ENCODE peak calls at places on chromosomes 7 and 10, in ten cellular contexts. G, A, L, D, P, V, X, Y, T and C are unnamed samples.

GRCh38 chr10:132388901-132389630 is 7.9 kb upstream of the PWWP2B start:
- DNase-seq in G (no peak), A (peak; percentile 90), L (peak; percentile 88), D (no peak), P (no peak), V (peak; percentile 80), X (no peak), Y (peak; percentile 88), T (peak; percentile 48), C (no peak)

GRCh38 chr10:119812684-119813083 is 60.0 kb downstream of the MCMBP start:
- DNase-seq in G (no peak), A (no peak), L (no peak), D (no peak), P (no peak), V (no peak), X (no peak), Y (no peak), T (no peak), C (no peak)

GRCh38 chr10:36638461-36638860 is 486.9 kb upstream of the ANKRD30A start:
- DNase-seq in G (peak; percentile 10), A (no peak), L (no peak), D (no peak), P (no peak), V (no peak), X (no peak), Y (no peak), T (no peak), C (no peak)

GRCh38 chr7:114156178-114156577 is 237.4 kb upstream of the PPP1R3A start:
- DNase-seq in G (no peak), A (no peak), L (no peak), D (no peak), P (no peak), V (no peak), X (no peak), Y (no peak), T (no peak), C (no peak)

GRCh38 chr7:155763721-155764431 is 48.4 kb downstream of the SHH start:
- DNase-seq in G (peak; percentile 77), A (peak; percentile 86), L (peak; percentile 40), D (no peak), P (no peak), V (no peak), X (no peak), Y (no peak), T (no peak), C (no peak)

GRCh38 chr7:43565786-43566185 is 17.1 kb upstream of the STK17A start:
- DNase-seq in G (peak; percentile 37), A (no peak), L (no peak), D (no peak), P (no peak), V (no peak), X (no peak), Y (no peak), T (no peak), C (no peak)

GRCh38 chr10:32979041-32979440 is 21.0 kb upstream of the ITGB1 start:
- DNase-seq in G (no peak), A (no peak), L (no peak), D (no peak), P (no peak), V (no peak), X (no peak), Y (no peak), T (no peak), C (no peak)

GRCh38 chr7:12490105-12490688 is 80.3 kb upstream of the SCIN start:
- DNase-seq in G (peak; percentile 36), A (no peak), L (no peak), D (no peak), P (peak; percentile 42), V (no peak), X (no peak), Y (no peak), T (no peak), C (no peak)

GRCh38 chr7:55020481-55020871 is 1.7 kb downstream of the EGFR start:
- DNase-seq in G (peak; percentile 60), A (no peak), L (peak; percentile 79), D (peak; percentile 56), P (no peak), V (peak; percentile 76), X (no peak), Y (peak; percentile 60), T (peak; percentile 82), C (no peak)

GRCh38 chr7:55019691-55020480 is 1.1 kb downstream of the EGFR start:
- DNase-seq in G (no peak), A (no peak), L (peak; percentile 51), D (no peak), P (no peak), V (peak; percentile 60), X (no peak), Y (peak; percentile 50), T (no peak), C (no peak)

GRCh38 chr7:55019329-55019690 is 493 bp downstream of the EGFR start:
- DNase-seq in G (no peak), A (no peak), L (peak; percentile 75), D (peak; percentile 46), P (no peak), V (peak; percentile 84), X (no peak), Y (peak; percentile 78), T (peak; percentile 67), C (no peak)

GRCh38 chr7:55017841-55018240 is 976 bp upstream of the EGFR start:
- DNase-seq in G (no peak), A (no peak), L (no peak), D (no peak), P (no peak), V (no peak), X (no peak), Y (no peak), T (no peak), C (no peak)

DNA sequence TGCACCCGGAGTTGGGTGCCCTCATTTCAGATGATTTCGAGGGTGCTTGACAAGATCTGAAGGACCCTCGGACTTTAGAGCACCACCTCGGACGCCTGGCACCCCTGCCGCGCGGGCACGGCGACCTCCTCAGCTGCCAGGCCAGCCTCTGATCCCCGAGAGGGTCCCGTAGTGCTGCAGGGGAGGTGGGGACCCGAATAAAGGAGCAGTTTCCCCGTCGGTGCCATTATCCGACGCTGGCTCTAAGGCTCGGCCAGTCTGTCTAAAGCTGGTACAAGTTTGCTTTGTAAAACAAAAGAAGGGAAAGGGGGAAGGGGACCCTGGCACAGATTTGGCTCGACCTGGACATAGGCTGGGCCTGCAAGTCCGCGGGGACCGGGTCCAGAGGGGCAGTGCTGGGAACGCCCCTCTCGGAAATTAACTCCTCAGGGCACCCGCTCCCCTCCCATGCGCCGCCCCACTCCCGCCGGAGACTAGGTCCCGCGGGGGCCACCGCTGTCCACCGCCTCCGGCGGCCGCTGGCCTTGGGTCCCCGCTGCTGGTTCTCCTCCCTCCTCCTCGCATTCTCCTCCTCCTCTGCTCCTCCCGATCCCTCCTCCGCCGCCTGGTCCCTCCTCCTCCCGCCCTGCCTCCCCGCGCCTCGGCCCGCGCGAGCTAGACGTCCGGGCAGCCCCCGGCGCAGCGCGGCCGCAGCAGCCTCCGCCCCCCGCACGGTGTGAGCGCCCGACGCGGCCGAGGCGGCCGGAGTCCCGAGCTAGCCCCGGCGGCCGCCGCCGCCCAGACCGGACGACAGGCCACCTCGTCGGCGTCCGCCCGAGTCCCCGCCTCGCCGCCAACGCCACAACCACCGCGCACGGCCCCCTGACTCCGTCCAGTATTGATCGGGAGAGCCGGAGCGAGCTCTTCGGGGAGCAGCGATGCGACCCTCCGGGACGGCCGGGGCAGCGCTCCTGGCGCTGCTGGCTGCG is at the start of gene EGFR:
- DNase-seq in G (peak; percentile 80), A (peak; percentile 81), L (peak; percentile 89), D (peak; percentile 66), P (no peak), V (peak; percentile 87), X (no peak), Y (peak; percentile 85), T (peak; percentile 82), C (no peak)
- TF ChIP-seq POLR2A in G (peak; percentile 77), A (no peak), L (peak; percentile 89), D (peak; percentile 87), P (no peak), V (peak; percentile 74), X (no peak), Y (peak; percentile 86), T (no peak), C (peak; percentile 95)

GRCh38 chr10:6202098-6202683 is 541 bp upstream of the PFKFB3 start:
- DNase-seq in G (no peak), A (no peak), L (no peak), D (no peak), P (no peak), V (no peak), X (no peak), Y (no peak), T (no peak), C (no peak)

GRCh38 chr10:6204341-6205191 is 1.8 kb downstream of the PFKFB3 start:
- DNase-seq in G (peak; percentile 84), A (no peak), L (peak; percentile 85), D (no peak), P (no peak), V (peak; percentile 85), X (no peak), Y (peak; percentile 64), T (peak; percentile 73), C (no peak)

GRCh38 chr10:6204063-6204340 is 1.3 kb downstream of the PFKFB3 start:
- DNase-seq in G (no peak), A (peak; percentile 93), L (no peak), D (no peak), P (no peak), V (peak; percentile 51), X (no peak), Y (peak; percentile 46), T (peak; percentile 69), C (no peak)

GRCh38 chr10:6202684-6203330 is at the start of gene PFKFB3:
- DNase-seq in G (peak; percentile 92), A (peak; percentile 98), L (peak; percentile 97), D (peak; percentile 90), P (peak; percentile 96), V (peak; percentile 97), X (peak; percentile 59), Y (peak; percentile 97), T (peak; percentile 96), C (peak; percentile 60)

GRCh38 chr10:6203331-6204062 is 765 bp downstream of the PFKFB3 start:
- DNase-seq in G (peak; percentile 47), A (peak; percentile 93), L (peak; percentile 53), D (no peak), P (peak; percentile 91), V (peak; percentile 66), X (no peak), Y (peak; percentile 65), T (peak; percentile 71), C (no peak)
- TF ChIP-seq CTCF in G (peak; percentile 52), A (peak; percentile 30), L (peak; percentile 59), D (peak; percentile 69), P (peak; percentile 62), V (peak; percentile 66), X (no peak), Y (no peak), T (peak; percentile 83), C (no peak)

DNA sequence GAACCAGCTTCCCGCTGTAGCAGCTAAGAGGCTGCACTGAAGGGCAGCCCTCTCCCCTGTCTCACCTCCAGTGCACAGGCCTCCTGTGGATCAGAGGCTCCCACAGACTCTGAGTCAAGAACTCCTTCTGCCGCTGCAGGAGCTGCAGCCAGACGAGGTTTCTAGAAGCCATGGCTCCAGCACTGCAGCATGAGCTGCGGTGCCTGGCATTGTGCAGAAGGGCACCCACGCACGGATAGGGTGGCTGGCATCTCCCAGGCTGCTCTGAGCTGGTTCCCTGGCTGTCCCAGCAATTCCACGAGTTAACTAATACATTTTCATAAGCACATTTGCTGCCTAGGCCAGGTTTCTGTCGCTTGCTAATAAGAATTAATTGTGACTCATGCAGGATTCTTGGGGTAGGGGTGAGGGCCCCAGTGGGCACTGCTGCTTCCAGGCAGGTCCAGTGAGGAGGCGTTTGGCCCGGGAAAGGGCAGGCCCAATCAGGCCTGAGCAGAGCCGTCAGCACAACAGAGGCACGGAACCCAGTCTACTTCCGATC is 594.2 kb downstream of the DNAJB6 start:
- DNase-seq in G (no peak), A (no peak), L (no peak), D (no peak), P (no peak), V (no peak), X (no peak), Y (no peak), T (no peak), C (no peak)
- H3K9me3 ChIP-seq in G (peaks cover 55% of the 10 kb centered on the region), A (peaks cover 17% of the 10 kb centered on the region), L (no peaks in the 10 kb centered on the region), D (no peaks in the 10 kb centered on the region), P (peaks cover 7% of the 10 kb centered on the region), V (no peaks in the 10 kb centered on the region), X (no peaks in the 10 kb centered on the region), Y (no peaks in the 10 kb centered on the region), T (no peaks in the 10 kb centered on the region), C (peaks cover 37% of the 10 kb centered on the region)

DNA sequence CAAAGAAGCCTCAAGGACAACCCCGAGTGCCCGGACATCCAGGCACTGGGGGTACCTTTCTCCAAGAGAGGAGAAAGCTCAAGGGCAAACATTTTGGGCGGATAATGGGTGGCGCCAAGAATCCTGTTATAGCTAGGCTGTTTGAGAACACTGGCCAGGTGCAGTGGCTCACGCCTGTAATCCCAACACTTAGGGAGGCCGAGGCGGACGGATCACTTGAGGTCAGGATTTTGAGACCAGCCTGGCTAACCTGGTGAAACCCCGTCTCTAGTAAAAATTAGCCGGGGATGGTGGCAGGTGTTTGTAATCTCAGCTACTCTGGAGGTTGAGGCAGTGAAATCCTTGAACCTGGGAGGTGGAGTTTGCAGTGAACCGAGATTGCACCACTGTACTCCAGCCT is 25.2 kb upstream of the UNC5B start:
- DNase-seq in G (no peak), A (no peak), L (no peak), D (no peak), P (no peak), V (no peak), X (no peak), Y (no peak), T (no peak), C (no peak)
- TF ChIP-seq POLR2A in G (no peak), A (no peak), L (no peak), D (no peak), P (no peak), V (no peak), X (no peak), Y (no peak), T (no peak), C (no peak)